ENCODE peak calls at places on chromosomes 16 and 17, in five cellular contexts. D, P, N, R and J are unnamed samples.
A peak's percentile ranks its signal among the peaks of the same experiment; 100 is the strongest.

GRCh38 chr17:75487351-75488070 is 27.8 kb downstream of the CASKIN2 start:
- DNase-seq in P (no peak), D (no peak), R (no peak), N (peak; percentile 64), J (peak; percentile 74)

GRCh38 chr16:74309789-74310781 is 13.5 kb downstream of the PSMD7 start:
- DNase-seq in R (no peak), P (no peak), D (peak; percentile 23), N (peak; percentile 61), J (no peak)

GRCh38 chr17:75240394-75241142 is 20.8 kb downstream of the GGA3 start:
- DNase-seq in D (no peak), N (peak; percentile 97), R (no peak), P (no peak), J (peak; percentile 73)

GRCh38 chr17:61260061-61260797 is 139.4 kb upstream of the TBX2 start:
- DNase-seq in P (peak; percentile 71), N (no peak), D (no peak), R (no peak), J (no peak)

GRCh38 chr17:35432176-35433074 is at the start of gene SLFN12:
- DNase-seq in N (peak; percentile 65), R (peak; percentile 77), D (peak; percentile 95), P (peak; percentile 70), J (peak; percentile 61)

GRCh38 chr17:7405882-7406825 is 1.5 kb upstream of the NLGN2 start:
- DNase-seq in N (peak; percentile 77), R (no peak), P (no peak), D (no peak), J (no peak)

GRCh38 chr17:75267403-75268232 is 3.4 kb downstream of the MIF4GD start:
- DNase-seq in R (no peak), D (no peak), N (peak; percentile 94), P (no peak), J (no peak)

GRCh38 chr16:55701442-55702319 is 45.9 kb downstream of the SLC6A2 start:
- DNase-seq in N (peak; percentile 86), P (no peak), R (peak; percentile 53), D (peak; percentile 6), J (peak; percentile 46)

GRCh38 chr17:29212681-29213121 is 32.5 kb upstream of the MYO18A start:
- DNase-seq in D (no peak), R (no peak), N (no peak), P (no peak), J (no peak)

GRCh38 chr17:6713130-6713917 is at the start of gene SLC13A5:
- DNase-seq in P (no peak), R (no peak), N (peak; percentile 97), D (no peak), J (no peak)

GRCh38 chr17:40778466-40778865 is 3.9 kb downstream of the KRT27 start:
- DNase-seq in P (no peak), D (no peak), N (no peak), R (no peak), J (no peak)

GRCh38 chr17:55056530-55056929 is 88.0 kb downstream of the STXBP4 start:
- DNase-seq in N (no peak), P (no peak), R (no peak), D (no peak), J (no peak)

GRCh38 chr17:42408076-42408475 is 15.0 kb downstream of the CAVIN1 start:
- DNase-seq in D (no peak), P (no peak), N (peak; percentile 78), R (no peak), J (no peak)

GRCh38 chr17:75152971-75153853 is 1.1 kb downstream of the JPT1 start:
- DNase-seq in D (no peak), N (peak; percentile 86), R (peak; percentile 43), P (peak; percentile 55), J (peak; percentile 30)

GRCh38 chr16:86037999-86038922 is 139.3 kb downstream of the IRF8 start:
- DNase-seq in R (peak; percentile 31), N (peak; percentile 26), D (no peak), P (peak; percentile 49), J (no peak)

GRCh38 chr16:69930117-69930776 is 20.9 kb upstream of the CLEC18A start:
- DNase-seq in R (no peak), P (peak; percentile 84), N (peak; percentile 88), D (no peak), J (peak; percentile 60)

GRCh38 chr17:78498848-78499247 is 78.3 kb downstream of the DNAH17 start:
- DNase-seq in N (peak; percentile 76), D (no peak), R (no peak), P (no peak), J (no peak)

GRCh38 chr17:45132569-45133463 is 501 bp upstream of the PLCD3 start:
- DNase-seq in D (no peak), N (peak; percentile 98), P (peak; percentile 92), R (peak; percentile 87), J (peak; percentile 87)

GRCh38 chr17:42891539-42892152 is 9.0 kb upstream of the G6PC1 start:
- DNase-seq in P (peak; percentile 81), N (peak; percentile 89), R (peak; percentile 60), D (peak; percentile 1), J (peak; percentile 67)

GRCh38 chr16:2592786-2593185 is 55.0 kb downstream of the PDPK1 start:
- DNase-seq in D (no peak), N (peak; percentile 29), R (no peak), P (no peak), J (no peak)

GRCh38 chr16:4212934-4213296 is 29.0 kb downstream of the SRL start:
- DNase-seq in D (no peak), P (no peak), R (no peak), N (no peak), J (no peak)

GRCh38 chr17:81253358-81254131 is 14.4 kb downstream of the NDUFAF8 start:
- DNase-seq in P (no peak), D (no peak), R (no peak), N (peak; percentile 85), J (no peak)

GRCh38 chr16:68665501-68665900 is 20.4 kb downstream of the CDH3 start:
- DNase-seq in P (no peak), N (no peak), D (no peak), R (no peak), J (no peak)

GRCh38 chr17:79749156-79749815 is 18.5 kb downstream of the ENPP7 start:
- DNase-seq in N (no peak), P (no peak), D (peak; percentile 33), R (no peak), J (no peak)

GRCh38 chr16:66189951-66190350 is 176.5 kb upstream of the CDH5 start:
- DNase-seq in R (no peak), N (no peak), D (peak; percentile 81), P (no peak), J (no peak)

DNA sequence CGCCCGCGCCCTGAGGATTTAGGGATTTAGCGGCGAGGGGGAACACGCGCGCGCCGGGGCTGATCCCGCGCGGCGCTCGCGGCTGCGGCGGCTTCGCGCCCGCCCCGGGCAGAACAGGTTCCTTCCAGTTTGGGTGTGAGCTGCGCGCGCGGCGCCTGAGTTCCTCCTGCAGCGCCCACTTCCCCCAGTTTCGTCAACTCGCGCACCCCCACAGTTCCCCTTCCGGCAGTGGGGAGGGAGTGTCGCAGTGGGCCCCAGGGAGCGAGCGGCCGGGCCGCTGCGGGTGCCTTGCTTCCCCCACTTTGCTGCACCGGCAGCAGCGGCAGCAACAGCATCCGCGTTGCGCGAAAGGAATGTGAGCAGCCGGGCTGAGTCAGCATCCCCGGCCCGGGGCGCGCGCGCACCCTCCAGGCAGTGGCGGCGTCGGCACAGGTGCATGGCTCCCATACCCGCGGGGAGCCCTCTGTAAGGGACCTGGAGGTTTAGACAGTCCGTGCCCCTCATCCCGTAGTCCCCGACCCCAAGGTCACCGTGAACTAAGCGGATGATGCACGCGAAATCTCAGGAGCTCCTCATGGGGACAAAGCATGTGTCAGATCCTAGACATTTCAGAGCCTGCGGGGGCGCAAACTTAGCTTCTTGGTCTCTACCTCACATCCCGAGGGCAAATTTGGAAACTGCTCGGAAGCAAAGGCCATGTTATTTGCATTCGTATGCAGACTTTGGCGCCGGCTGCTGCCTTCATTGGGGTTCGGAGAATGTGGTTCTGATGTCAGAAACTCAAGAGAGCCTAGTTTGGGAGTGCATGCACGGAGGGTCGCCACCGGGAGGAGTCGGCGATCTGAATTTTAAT is 767 bp downstream of the ARSG start:
- DNase-seq in P (peak; percentile 84), N (peak; percentile 92), R (peak; percentile 93), D (no peak), J (peak; percentile 84)
- TF ChIP-seq CTCF in P (no peak), N (peak; percentile 57), R (no peak), D (no peak), J (no peak)

GRCh38 chr16:78506372-78507193 is 407.1 kb downstream of the WWOX start:
- DNase-seq in D (no peak), N (no peak), P (no peak), R (no peak), J (no peak)

GRCh38 chr16:78503501-78504110 is 404.2 kb downstream of the WWOX start:
- DNase-seq in P (no peak), D (no peak), R (no peak), N (peak; percentile 64), J (no peak)

GRCh38 chr16:78504391-78504945 is 405.0 kb downstream of the WWOX start:
- DNase-seq in D (no peak), P (no peak), R (no peak), N (no peak), J (peak; percentile 48)

GRCh38 chr16:78507576-78507975 is 408.1 kb downstream of the WWOX start:
- DNase-seq in D (no peak), P (no peak), R (no peak), N (no peak), J (no peak)

DNA sequence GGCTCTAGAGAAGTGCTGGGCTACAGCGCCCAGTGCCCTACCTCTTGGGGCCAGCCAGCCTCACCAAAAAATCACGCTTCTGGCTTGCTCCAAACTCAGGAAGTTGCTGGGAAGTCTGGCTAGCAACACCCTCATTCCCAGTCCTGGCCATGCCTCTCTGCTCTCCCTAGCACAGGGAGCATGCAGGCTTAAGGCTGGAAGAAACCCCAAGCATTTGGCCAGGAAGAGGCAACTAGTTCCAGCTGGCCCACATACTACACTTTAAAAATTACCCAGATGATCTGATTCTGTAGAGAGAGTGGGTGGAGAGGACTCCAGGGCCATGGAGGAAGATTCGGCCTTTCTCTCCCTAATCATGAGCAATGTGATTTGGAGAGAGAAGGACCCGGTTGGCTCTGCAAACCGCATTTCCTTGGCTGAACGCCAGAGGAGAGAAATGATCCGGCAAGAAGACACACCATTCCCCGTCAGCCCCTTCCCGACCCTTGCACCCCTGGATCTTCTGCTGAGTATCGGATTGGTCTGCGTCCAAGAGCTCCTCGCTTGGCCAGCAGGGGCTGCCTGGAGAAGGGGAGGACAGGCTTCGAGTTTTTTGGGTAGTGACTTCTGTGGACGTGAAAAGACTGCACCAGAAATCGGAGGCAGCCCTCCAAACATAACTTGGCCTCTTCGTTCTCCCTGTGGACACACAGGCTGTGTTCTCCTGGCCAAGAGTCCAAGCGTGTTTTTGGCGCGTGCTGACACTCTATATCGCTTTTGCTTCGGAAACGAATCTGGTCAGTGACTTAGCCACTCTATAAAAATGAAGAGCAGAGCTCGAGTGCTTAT is 406.3 kb downstream of the WWOX start:
- DNase-seq in R (peak; percentile 78), N (peak; percentile 68), P (peak; percentile 83), D (no peak), J (peak; percentile 76)
- TF ChIP-seq CTCF in R (peak; percentile 20), N (peak; percentile 60), P (peak; percentile 32), D (no peak), J (peak; percentile 31)

DNA sequence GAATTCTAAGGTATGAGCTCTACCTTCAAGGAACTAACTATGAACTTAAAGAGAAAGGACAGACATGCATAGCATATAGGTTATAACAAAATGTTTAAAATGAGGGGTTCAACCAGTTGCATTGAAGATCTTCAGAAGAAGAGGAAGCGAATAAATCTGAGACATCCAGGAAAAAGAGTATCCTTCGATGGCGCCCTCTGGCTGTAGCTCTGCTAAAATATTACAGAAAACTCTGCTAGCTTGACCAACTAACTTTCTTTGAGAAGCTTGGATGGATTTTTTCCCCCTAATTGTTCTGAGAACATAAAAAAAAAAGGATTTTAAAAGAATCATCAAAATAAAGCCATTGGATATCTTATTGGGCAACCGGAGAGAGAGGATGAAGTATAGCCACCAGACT is 659.9 kb upstream of the SOX9 start:
- DNase-seq in N (peak; percentile 85), R (no peak), D (no peak), P (no peak), J (no peak)
- TF ChIP-seq CTCF in N (peak; percentile 82), R (peak; percentile 18), D (peak; percentile 51), P (peak; percentile 25), J (peak; percentile 25)

GRCh38 chr17:47106130-47106529 is 83.0 kb downstream of the CDC27 start:
- DNase-seq in P (no peak), R (no peak), D (no peak), N (no peak), J (no peak)
- TF ChIP-seq CTCF in P (no peak), R (no peak), D (no peak), N (no peak), J (no peak)